ENCODE peak calls at places on chromosomes 4 and X, in six cellular contexts. A is OCI-LY7, W is GM12864, C is bronchial epithelial cell, I is neural progenitor cell, Q is fibroblast of mammary gland. Z is an unnamed sample.

GRCh38 chrX:11180571-11180970 is 69.4 kb downstream of the HCCS start:
- DNase-seq in A (no peak), W (no peak), C (peak), I (no peak), Q (peak), Z (no peak)

GRCh38 chr4:141625023-141625422 is 11.4 kb upstream of the IL15 start:
- DNase-seq in A (no peak), W (no peak), C (no peak), I (peak), Q (no peak), Z (no peak)

GRCh38 chr4:9946171-9946570 is 75.1 kb downstream of the SLC2A9 start:
- DNase-seq in A (no peak), W (no peak), C (no peak), I (no peak), Q (no peak), Z (no peak)

GRCh38 chr4:81052119-81053068 is 21.9 kb downstream of the BMP3 start:
- DNase-seq in A (peak), W (peak), C (peak), I (peak), Q (peak), Z (peak)

GRCh38 chrX:154761977-154762528 is 611 bp upstream of the DKC1 start:
- DNase-seq in A (peak), W (no peak), C (no peak), I (no peak), Q (no peak), Z (no peak)

GRCh38 chr4:36392916-36393315 is 111.5 kb downstream of the DTHD1 start:
- DNase-seq in A (no peak), W (no peak), C (peak), I (no peak), Q (no peak), Z (no peak)

GRCh38 chr4:147360301-147360700 is 120.6 kb upstream of the EDNRA start:
- DNase-seq in A (no peak), W (no peak), C (peak), I (no peak), Q (peak), Z (no peak)

GRCh38 chr4:135670548-135670947 is 1469.0 kb upstream of the PABPC4L start:
- DNase-seq in A (no peak), W (no peak), C (no peak), I (no peak), Q (no peak), Z (no peak)

GRCh38 chr4:53205970-53206369 is 159.9 kb downstream of the SCFD2 start:
- DNase-seq in A (no peak), W (no peak), C (no peak), I (no peak), Q (peak), Z (no peak)

GRCh38 chrX:23003121-23003520 is 3.4 kb downstream of the DDX53 start:
- DNase-seq in A (no peak), W (no peak), C (peak), I (no peak), Q (peak), Z (no peak)

GRCh38 chrX:136061302-136061701 is 76.1 kb downstream of the SLC9A6 start:
- DNase-seq in A (no peak), W (no peak), C (no peak), I (no peak), Q (no peak), Z (no peak)

GRCh38 chrX:1392376-1393130 is 640 bp upstream of the SLC25A6 start:
- DNase-seq in A (peak), W (no peak), C (peak), I (peak), Q (peak), Z (peak)

GRCh38 chr4:46992338-46992737 is 1.0 kb downstream of the GABRA4 start:
- DNase-seq in A (no peak), W (no peak), C (no peak), I (peak), Q (no peak), Z (no peak)

GRCh38 chr4:108240356-108240755 is 71.6 kb upstream of the LEF1 start:
- DNase-seq in A (no peak), W (no peak), C (no peak), I (no peak), Q (peak), Z (no peak)

GRCh38 chrX:22629105-22629725 is 356.5 kb downstream of the CBLL2 start:
- DNase-seq in A (no peak), W (no peak), C (peak), I (no peak), Q (peak), Z (no peak)

GRCh38 chrX:78753571-78753970 is 6.1 kb downstream of the LPAR4 start:
- DNase-seq in A (no peak), W (no peak), C (no peak), I (no peak), Q (no peak), Z (no peak)

GRCh38 chr4:168433576-168433975 is 46.7 kb downstream of the DDX60L start:
- DNase-seq in A (no peak), W (no peak), C (peak), I (no peak), Q (peak), Z (no peak)

GRCh38 chr4:2825740-2826139 is 17.9 kb upstream of the ADD1 start:
- DNase-seq in A (no peak), W (no peak), C (no peak), I (no peak), Q (no peak), Z (no peak)

GRCh38 chr4:48635310-48635709 is 144.8 kb downstream of the FRYL start:
- DNase-seq in A (no peak), W (no peak), C (peak), I (no peak), Q (peak), Z (no peak)

GRCh38 chr4:76948441-76949292 is 885 bp upstream of the SEPTIN11 start:
- DNase-seq in A (peak), W (peak), C (peak), I (peak), Q (peak), Z (peak)

GRCh38 chrX:38664285-38664684 is 102.9 kb downstream of the TSPAN7 start:
- DNase-seq in A (peak), W (no peak), C (peak), I (peak), Q (peak), Z (no peak)

GRCh38 chr4:86117781-86118302 is 242.0 kb downstream of the MAPK10 start:
- DNase-seq in A (no peak), W (no peak), C (peak), I (no peak), Q (peak), Z (no peak)

GRCh38 chrX:15151267-15152196 is 118.4 kb downstream of the ASB9 start:
- DNase-seq in A (no peak), W (no peak), C (peak), I (no peak), Q (no peak), Z (peak)

GRCh38 chrX:33086886-33087285 is 124.5 kb downstream of the DMD start:
- DNase-seq in A (no peak), W (no peak), C (no peak), I (peak), Q (no peak), Z (no peak)

GRCh38 chr4:94156816-94157215 is 50.8 kb upstream of the SMARCAD1 start:
- DNase-seq in A (no peak), W (no peak), C (no peak), I (no peak), Q (no peak), Z (no peak)

GRCh38 chr4:40292313-40292759 is 42.8 kb upstream of the CHRNA9 start:
- DNase-seq in A (peak), W (no peak), C (peak), I (no peak), Q (peak), Z (no peak)

GRCh38 chr4:8581094-8581861 is 1.1 kb downstream of the GPR78 start:
- DNase-seq in A (no peak), W (no peak), C (no peak), I (no peak), Q (no peak), Z (no peak)

GRCh38 chr4:33013280-33013679 is 2293.1 kb downstream of the PCDH7 start:
- DNase-seq in A (no peak), W (no peak), C (no peak), I (no peak), Q (no peak), Z (no peak)

GRCh38 chr4:90163872-90164271 is 36.7 kb downstream of the CCSER1 start:
- DNase-seq in A (no peak), W (no peak), C (no peak), I (no peak), Q (no peak), Z (no peak)

GRCh38 chr4:85681194-85681803 is 206.3 kb downstream of the ARHGAP24 start:
- DNase-seq in A (peak), W (no peak), C (peak), I (no peak), Q (peak), Z (no peak)

GRCh38 chr4:125682730-125683129 is 368.0 kb downstream of the FAT4 start:
- DNase-seq in A (no peak), W (no peak), C (no peak), I (no peak), Q (no peak), Z (no peak)

GRCh38 chrX:119654112-119654531 is 38.8 kb downstream of the SEPTIN6 start:
- DNase-seq in A (no peak), W (no peak), C (peak), I (peak), Q (peak), Z (no peak)

GRCh38 chr4:185468999-185469398 is 2.5 kb downstream of the CCDC110 start:
- DNase-seq in A (no peak), W (no peak), C (no peak), I (no peak), Q (no peak), Z (no peak)

GRCh38 chr4:139266583-139267257 is 13.3 kb downstream of the MGARP start:
- DNase-seq in A (peak), W (peak), C (peak), I (peak), Q (peak), Z (peak)

GRCh38 chr4:121690001-121690400 is 6.8 kb downstream of the ANXA5 start:
- DNase-seq in A (no peak), W (no peak), C (peak), I (no peak), Q (peak), Z (no peak)

GRCh38 chrX:10787264-10787663 is 166.9 kb upstream of the MID1 start:
- DNase-seq in A (no peak), W (no peak), C (no peak), I (no peak), Q (no peak), Z (no peak)

GRCh38 chrX:77949840-77950239 is 19.6 kb downstream of the PGAM4 start:
- DNase-seq in A (no peak), W (no peak), C (no peak), I (no peak), Q (peak), Z (no peak)

GRCh38 chrX:100819534-100819836 is 706 bp upstream of the CSTF2 start:
- DNase-seq in A (no peak), W (no peak), C (no peak), I (no peak), Q (no peak), Z (no peak)

GRCh38 chr4:76306882-76307669 is 543 bp downstream of the STBD1 start:
- DNase-seq in A (no peak), W (no peak), C (peak), I (peak), Q (peak), Z (peak)

GRCh38 chr4:184250795-184251679 is 33.4 kb upstream of the ENPP6 start:
- DNase-seq in A (peak), W (no peak), C (peak), I (peak), Q (peak), Z (peak)
- TF ChIP-seq CTCF in A (peak), W (peak), C (peak), I (peak), Q (peak), Z (peak)

DNA sequence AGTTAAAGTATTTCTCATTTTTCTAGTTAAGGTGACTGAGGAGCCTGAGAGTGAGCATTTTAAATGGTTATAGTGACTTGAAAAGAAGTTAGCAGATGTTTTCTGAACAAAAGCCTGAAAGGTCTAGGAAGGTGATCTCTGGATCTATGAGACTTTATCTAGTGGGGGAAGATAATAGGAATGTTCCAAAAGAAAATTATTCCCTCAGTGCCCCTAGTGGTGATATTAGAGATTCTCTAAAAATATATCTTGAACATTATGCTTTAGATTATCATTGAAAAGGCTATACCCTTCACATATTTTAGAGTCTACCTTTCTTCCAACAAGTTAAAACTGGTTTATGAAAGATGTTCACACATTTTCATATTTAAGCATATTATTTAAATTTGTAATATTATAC is 69.0 kb upstream of the SPANXN1 start:
- DNase-seq in A (no peak), W (no peak), C (no peak), I (no peak), Q (no peak), Z (no peak)
- TF ChIP-seq CTCF in A (peak), W (no peak), C (no peak), I (peak), Q (peak), Z (no peak)

GRCh38 chr4:19786616-19787015 is 465.1 kb upstream of the SLIT2 start:
- DNase-seq in A (no peak), W (no peak), C (no peak), I (no peak), Q (no peak), Z (no peak)

DNA sequence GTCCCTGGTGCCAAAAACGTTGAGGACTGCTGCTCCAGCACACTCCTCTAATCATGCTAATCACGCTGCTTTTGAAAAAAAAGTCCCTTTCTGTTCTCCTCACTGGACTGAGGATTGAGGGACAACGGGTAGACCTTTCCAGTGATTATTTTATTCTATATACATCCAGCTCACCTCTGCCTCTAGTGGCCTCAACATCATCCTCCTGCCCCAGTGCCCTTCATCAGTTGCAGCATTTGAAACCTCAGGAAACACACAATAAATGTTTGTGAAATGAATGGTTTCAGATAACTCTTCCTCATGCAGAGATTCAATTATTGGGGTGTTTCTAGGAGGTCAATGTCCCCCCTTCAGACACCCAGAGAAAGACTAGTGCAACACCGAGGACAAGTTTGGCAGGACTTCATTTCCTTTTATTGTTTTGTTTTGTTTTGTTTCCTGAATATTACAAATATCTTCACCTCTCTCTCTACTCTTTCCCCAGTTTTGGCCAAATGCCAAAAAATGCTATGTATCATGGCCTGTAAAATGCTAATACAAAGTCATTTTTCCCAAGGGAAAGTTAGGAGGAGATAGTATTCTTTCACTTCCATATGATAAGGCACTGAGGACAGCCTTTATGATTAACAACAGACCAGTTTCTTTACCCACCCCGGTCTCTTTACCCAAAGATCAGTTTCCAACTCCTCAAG is 460.1 kb upstream of the SLIT2 start:
- DNase-seq in A (no peak), W (no peak), C (peak), I (no peak), Q (no peak), Z (no peak)
- TF ChIP-seq CTCF in A (peak), W (no peak), C (peak), I (no peak), Q (peak), Z (no peak)

DNA sequence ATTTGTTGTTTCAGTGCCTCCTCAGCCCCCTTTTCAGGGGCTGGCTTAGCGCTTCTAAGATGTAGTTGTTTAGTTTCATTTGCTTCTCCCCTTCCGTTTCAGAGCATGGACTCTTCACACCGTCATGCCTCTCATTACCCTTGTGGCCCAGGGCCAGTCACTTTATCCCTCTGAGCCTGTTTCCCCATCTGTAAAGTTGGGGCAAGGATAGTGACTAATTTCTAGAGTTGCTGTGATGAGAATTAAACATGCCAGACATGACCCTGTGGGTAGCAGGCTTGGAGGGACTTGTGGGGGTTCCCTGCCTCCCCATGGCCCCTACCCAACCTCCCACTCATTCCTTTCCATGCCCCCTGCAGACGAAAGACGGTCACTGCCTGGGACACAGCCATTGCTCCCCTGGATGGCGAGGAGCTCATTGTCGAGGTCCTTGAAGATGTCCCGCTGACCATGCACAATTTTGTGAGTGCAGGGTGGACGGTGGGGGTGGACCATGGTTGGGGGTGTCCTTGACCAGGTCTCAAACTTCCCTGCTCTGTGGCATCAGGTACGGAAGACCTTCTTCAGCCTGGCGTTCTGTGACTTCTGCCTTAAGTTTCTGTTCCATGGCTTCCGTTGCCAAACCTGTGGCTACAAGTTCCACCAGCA is 3.6 kb downstream of the ARAF start:
- DNase-seq in A (no peak), W (no peak), C (no peak), I (no peak), Q (no peak), Z (no peak)
- TF ChIP-seq CTCF in A (no peak), W (no peak), C (no peak), I (no peak), Q (no peak), Z (no peak)

GRCh38 chr4:115780835-115781234 is 667.4 kb upstream of the NDST4 start:
- DNase-seq in A (no peak), W (no peak), C (no peak), I (no peak), Q (no peak), Z (no peak)

GRCh38 chr4:115781528-115782146 is 668.2 kb upstream of the NDST4 start:
- DNase-seq in A (peak), W (no peak), C (no peak), I (no peak), Q (no peak), Z (no peak)

GRCh38 chr4:115780268-115780667 is 666.8 kb upstream of the NDST4 start:
- DNase-seq in A (no peak), W (no peak), C (no peak), I (no peak), Q (no peak), Z (no peak)
- TF ChIP-seq CTCF in A (peak), W (no peak), C (no peak), I (peak), Q (no peak), Z (no peak)

Z was measured in GM20000.